ENCODE peak calls at places on chromosomes 12 and 14, in four cellular contexts. Y is foreskin fibroblast, V is GM23248, Z is GM12864. I is an unnamed sample.

GRCh38 chr12:41202051-41202450 is 13.9 kb downstream of the PDZRN4 start:
- DNase-seq in Y (no peak), V (no peak), Z (no peak), I (no peak)

GRCh38 chr12:93369505-93369904 is 8.2 kb upstream of the NUDT4 start:
- DNase-seq in Y (no peak), V (no peak), Z (no peak), I (no peak)

GRCh38 chr12:12606793-12607589 is 4.7 kb upstream of the CREBL2 start:
- DNase-seq in Y (no peak), V (peak), Z (no peak), I (no peak)

GRCh38 chr12:49868952-49869815 is 26.3 kb upstream of the BCDIN3D start:
- DNase-seq in Y (peak), V (peak), Z (no peak), I (peak)

GRCh38 chr12:92502417-92503028 is 200.3 kb upstream of the PLEKHG7 start:
- DNase-seq in Y (no peak), V (no peak), Z (peak), I (no peak)

GRCh38 chr14:91413547-91414474 is 3.8 kb downstream of the CCDC88C start:
- DNase-seq in Y (no peak), V (no peak), Z (no peak), I (no peak)

GRCh38 chr12:47095446-47096236 is 15.9 kb upstream of the AMIGO2 start:
- DNase-seq in Y (no peak), V (peak), Z (no peak), I (no peak)

GRCh38 chr12:104407922-104408321 is 48.8 kb upstream of the CHST11 start:
- DNase-seq in Y (no peak), V (no peak), Z (no peak), I (no peak)

GRCh38 chr12:114371733-114372132 is 34.2 kb downstream of the TBX5 start:
- DNase-seq in Y (no peak), V (no peak), Z (no peak), I (no peak)

GRCh38 chr14:103121846-103122577 is 1.2 kb upstream of the TNFAIP2 start:
- DNase-seq in Y (no peak), V (peak), Z (no peak), I (no peak)

GRCh38 chr14:23916446-23916845 is 37.1 kb upstream of the DHRS4 start:
- DNase-seq in Y (no peak), V (peak), Z (no peak), I (no peak)

GRCh38 chr14:43706901-43707300 is 800.2 kb downstream of the FSCB start:
- DNase-seq in Y (no peak), V (peak), Z (no peak), I (no peak)